ENCODE peak calls at places on chromosomes 2 and 18, in nine cellular contexts. K, V, I, L, O, J, S, W and R are unnamed samples.

GRCh38 chr2:134243244-134243643 is 10.6 kb upstream of the MGAT5 start:
- DNase-seq in I (no peak), L (no peak), O (no peak), K (no peak), S (no peak), J (no peak), W (no peak), V (no peak), R (no peak)

GRCh38 chr18:70172225-70172624 is 33.3 kb downstream of the RTTN start:
- DNase-seq in S (no peak), J (no peak), O (no peak), I (no peak), V (no peak), K (no peak), W (no peak), L (no peak), R (no peak)

GRCh38 chr18:55328301-55328700 is 259.7 kb downstream of the TCF4 start:
- DNase-seq in O (no peak), W (no peak), V (no peak), K (no peak), L (no peak), S (no peak), I (no peak), J (no peak), R (no peak)

GRCh38 chr2:26754972-26755670 is 9.0 kb upstream of the SLC35F6 start:
- DNase-seq in K (no peak), O (no peak), L (no peak), V (no peak), W (no peak), S (no peak), I (no peak), J (no peak), R (no peak)

GRCh38 chr2:15580451-15580850 is 11.2 kb upstream of the DDX1 start:
- DNase-seq in W (no peak), K (no peak), L (no peak), O (no peak), I (no peak), J (no peak), V (no peak), S (no peak), R (no peak)

GRCh38 chr2:45497355-45497754 is 113.7 kb downstream of the SRBD1 start:
- DNase-seq in S (no peak), V (peak; percentile 19), W (no peak), I (no peak), K (no peak), O (no peak), L (no peak), J (no peak), R (no peak)

GRCh38 chr2:99335911-99336779 is at the start of gene TXNDC9:
- DNase-seq in W (peak; percentile 95), K (peak; percentile 99), S (peak; percentile 97), L (peak; percentile 99), I (peak; percentile 99), V (peak; percentile 98), J (peak; percentile 98), O (peak; percentile 100), R (peak; percentile 99)

GRCh38 chr2:46164581-46165301 is 132.5 kb upstream of the EPAS1 start:
- DNase-seq in K (peak; percentile 66), J (no peak), L (no peak), O (no peak), I (peak; percentile 92), W (no peak), V (no peak), S (no peak), R (no peak)

GRCh38 chr2:225008935-225009334 is 33.3 kb downstream of the DOCK10 start:
- DNase-seq in W (peak; percentile 54), I (no peak), L (peak; percentile 26), K (no peak), J (no peak), S (no peak), O (peak; percentile 5), V (no peak), R (no peak)

GRCh38 chr18:76351961-76352581 is 143.0 kb downstream of the ZNF516 start:
- DNase-seq in V (no peak), K (peak; percentile 68), S (no peak), W (no peak), O (peak; percentile 80), L (no peak), J (peak; percentile 77), I (peak; percentile 98), R (no peak)

GRCh38 chr18:48660346-48661228 is 121.8 kb downstream of the CTIF start:
- DNase-seq in J (no peak), O (no peak), S (no peak), V (no peak), K (no peak), W (no peak), I (peak; percentile 58), L (no peak), R (no peak)
- TF ChIP-seq POLR2AphosphoS5 in J (no peak), O (no peak), S (no peak), V (no peak), K (no peak), W (no peak), I (no peak), L (no peak), R (no peak)

GRCh38 chr2:239601201-239601851 is 200.5 kb upstream of the HDAC4 start:
- DNase-seq in K (no peak), V (no peak), S (no peak), W (peak; percentile 57), J (peak; percentile 38), L (no peak), I (peak; percentile 52), O (no peak), R (peak; percentile 49)
- H3K9me3 ChIP-seq in K (no peaks in the 10 kb centered on the region), V (no peaks in the 10 kb centered on the region), S (no peaks in the 10 kb centered on the region), W (no peaks in the 10 kb centered on the region), J (no peaks in the 10 kb centered on the region), L (no peaks in the 10 kb centered on the region), I (no peaks in the 10 kb centered on the region), O (no peaks in the 10 kb centered on the region), R (no peaks in the 10 kb centered on the region)

GRCh38 chr2:127953128-127953718 is 67.5 kb upstream of the AMMECR1L start:
- DNase-seq in W (no peak), S (no peak), L (no peak), J (no peak), O (no peak), I (peak; percentile 83), K (peak; percentile 56), V (no peak), R (no peak)
- TF ChIP-seq POLR2AphosphoS5 in W (no peak), S (no peak), L (no peak), J (peak; percentile 12), O (no peak), I (peak; percentile 47), K (peak; percentile 22), V (no peak), R (no peak)

GRCh38 chr2:240522406-240522805 is 35.4 kb downstream of the ANKMY1 start:
- DNase-seq in S (no peak), L (no peak), V (no peak), W (peak; percentile 27), O (no peak), K (no peak), I (no peak), J (no peak), R (peak; percentile 41)

GRCh38 chr2:240518981-240519380 is 38.8 kb downstream of the ANKMY1 start:
- DNase-seq in K (no peak), W (no peak), S (no peak), V (no peak), I (no peak), O (no peak), J (no peak), L (no peak), R (no peak)

GRCh38 chr2:240520974-240521350 is 36.8 kb downstream of the ANKMY1 start:
- DNase-seq in S (no peak), K (no peak), I (no peak), L (no peak), W (peak; percentile 46), J (peak; percentile 37), V (no peak), O (no peak), R (peak; percentile 57)

GRCh38 chr2:240519396-240520142 is 38.2 kb downstream of the ANKMY1 start:
- DNase-seq in W (no peak), I (no peak), O (no peak), S (no peak), K (no peak), L (no peak), J (no peak), V (no peak), R (peak; percentile 47)

GRCh38 chr2:240520143-240520973 is 37.4 kb downstream of the ANKMY1 start:
- DNase-seq in W (peak; percentile 63), O (no peak), S (no peak), K (no peak), J (peak; percentile 78), I (no peak), L (no peak), V (no peak), R (peak; percentile 66)
- H3K9me3 ChIP-seq in W (peaks cover 27% of the 10 kb centered on the region), O (peaks cover 7% of the 10 kb centered on the region), S (peaks cover 9% of the 10 kb centered on the region), K (peaks cover 9% of the 10 kb centered on the region), J (no peaks in the 10 kb centered on the region), I (peaks cover 4% of the 10 kb centered on the region), L (peaks cover 13% of the 10 kb centered on the region), V (peaks cover 7% of the 10 kb centered on the region), R (peaks cover 25% of the 10 kb centered on the region)

GRCh38 chr2:157722580-157723234 is 94.0 kb upstream of the ACVR1C start:
- DNase-seq in K (no peak), W (no peak), S (no peak), O (no peak), I (no peak), L (peak; percentile 8), J (no peak), V (no peak), R (no peak)
- TF ChIP-seq POLR2AphosphoS5 in K (no peak), W (no peak), S (no peak), O (no peak), I (no peak), L (no peak), J (no peak), V (no peak), R (no peak)